ENCODE peak calls at places on chromosomes 16 and 17, in six cellular contexts. U is cardiac muscle cell, M is ovary, D is adrenal gland, F is right lobe of liver, G is GM12878. O is an unnamed sample.
A peak's percentile ranks its signal among the peaks of the same experiment; 100 is the strongest.

GRCh38 chr16:79883494-79883893 is 283.0 kb upstream of the MAF start:
- DNase-seq in M (no peak), G (no peak), F (no peak), D (no peak), U (no peak), O (no peak)

GRCh38 chr17:27532269-27533067 is 76.2 kb downstream of the KSR1 start:
- DNase-seq in M (no peak), U (no peak), G (no peak), F (peak; percentile 56), D (peak; percentile 57), O (no peak)

GRCh38 chr17:20120835-20121234 is 111.7 kb downstream of the SPECC1 start:
- DNase-seq in F (no peak), U (no peak), G (no peak), D (no peak), M (no peak), O (no peak)

GRCh38 chr16:87171723-87172122 is 145.5 kb downstream of the C16orf95 start:
- DNase-seq in G (no peak), F (no peak), U (no peak), M (no peak), D (no peak), O (no peak)

GRCh38 chr17:45991341-45991740 is 7.7 kb upstream of the STH start:
- DNase-seq in G (no peak), F (no peak), M (no peak), D (no peak), U (no peak), O (no peak)

GRCh38 chr16:22739077-22739476 is 74.9 kb upstream of the HS3ST2 start:
- DNase-seq in U (no peak), D (no peak), G (no peak), M (no peak), F (no peak), O (no peak)

GRCh38 chr16:64910351-64910750 is 211.5 kb downstream of the CDH11 start:
- DNase-seq in M (peak; percentile 38), D (peak; percentile 42), U (no peak), G (no peak), F (no peak), O (no peak)

GRCh38 chr16:28549301-28549899 is 4.3 kb upstream of the SGF29 start:
- DNase-seq in F (no peak), G (no peak), U (no peak), M (no peak), D (peak; percentile 37), O (no peak)

GRCh38 chr16:50887500-50887899 is 145.6 kb downstream of the CYLD start:
- DNase-seq in U (no peak), M (no peak), D (no peak), G (no peak), F (no peak), O (no peak)

GRCh38 chr17:60442271-60443201 is 20.2 kb downstream of the CHCT1 start:
- DNase-seq in D (no peak), G (no peak), M (no peak), U (no peak), F (no peak), O (no peak)

GRCh38 chr17:76654408-76654807 is 10.9 kb upstream of the ST6GALNAC1 start:
- DNase-seq in M (no peak), F (no peak), G (no peak), U (no peak), D (no peak), O (no peak)

GRCh38 chr17:51372345-51373004 is 112.1 kb downstream of the UTP18 start:
- DNase-seq in F (no peak), G (peak; percentile 82), M (no peak), U (no peak), D (peak; percentile 39), O (peak; percentile 77)

GRCh38 chr16:83215417-83216001 is 588.7 kb downstream of the CDH13 start:
- DNase-seq in F (no peak), U (peak; percentile 34), D (peak; percentile 41), M (no peak), G (no peak), O (peak; percentile 13)

GRCh38 chr16:48001306-48001885 is 154.4 kb downstream of the ABCC12 start:
- DNase-seq in F (no peak), U (no peak), D (no peak), G (no peak), M (no peak), O (no peak)

GRCh38 chr17:8273884-8274444 is 14.5 kb upstream of the RANGRF start:
- DNase-seq in U (no peak), G (no peak), M (no peak), D (no peak), F (no peak), O (no peak)

GRCh38 chr16:19829844-19830703 is 54.6 kb downstream of the GPRC5B start:
- DNase-seq in U (no peak), D (no peak), G (no peak), M (no peak), F (no peak), O (no peak)

GRCh38 chr16:82899731-82900454 is 273.1 kb downstream of the CDH13 start:
- DNase-seq in D (no peak), M (no peak), U (no peak), G (no peak), F (no peak), O (no peak)

GRCh38 chr17:77371117-77371887 is 230.5 kb downstream of the SEC14L1 start:
- DNase-seq in U (no peak), G (no peak), D (no peak), M (peak; percentile 33), F (no peak), O (no peak)

GRCh38 chr16:2194166-2194834 is 2.1 kb downstream of the CASKIN1 start:
- DNase-seq in U (no peak), G (no peak), D (peak; percentile 64), F (no peak), M (no peak), O (no peak)

GRCh38 chr17:35218901-35219300 is 24.0 kb upstream of the SLFN5 start:
- DNase-seq in M (no peak), G (no peak), F (no peak), D (no peak), U (no peak), O (no peak)

GRCh38 chr16:1152123-1152638 is 725 bp upstream of the CACNA1H start:
- DNase-seq in M (peak; percentile 77), G (no peak), D (no peak), F (no peak), U (peak; percentile 56), O (peak; percentile 21)

GRCh38 chr17:82046903-82047302 is 4.7 kb downstream of the RFNG start:
- DNase-seq in M (no peak), F (no peak), D (no peak), U (no peak), G (no peak), O (no peak)

GRCh38 chr17:38364741-38365140 is 13.1 kb downstream of the SOCS7 start:
- DNase-seq in G (no peak), F (peak; percentile 4), U (no peak), D (no peak), M (no peak), O (no peak)

GRCh38 chr16:27475561-27475960 is 73.6 kb downstream of the IL21R start:
- DNase-seq in U (no peak), D (no peak), G (no peak), M (no peak), F (no peak), O (no peak)

GRCh38 chr17:5563451-5563850 is 20.9 kb downstream of the NLRP1 start:
- DNase-seq in G (no peak), D (no peak), M (no peak), U (no peak), F (no peak), O (no peak)

GRCh38 chr17:67993153-67993997 is 2.9 kb downstream of the C17orf58 start:
- DNase-seq in D (peak; percentile 83), F (peak; percentile 90), M (peak; percentile 89), U (peak; percentile 91), G (no peak), O (peak; percentile 91)
- TF ChIP-seq CTCF in D (no peak), F (peak; percentile 11), M (no peak), U (no peak), G (no peak), O (peak; percentile 7)

GRCh38 chr16:30892670-30893069 is 1.2 kb downstream of the BCL7C start:
- DNase-seq in G (no peak), F (no peak), U (no peak), D (no peak), M (no peak), O (no peak)
- H3K4me3 ChIP-seq in G (peak overlapping the region; percentile 93), F (no peak overlapping the region), U (peak overlapping the region; percentile 83), D (peak overlapping the region; percentile 89), M (no peak overlapping the region), O (peak overlapping the region; percentile 74)

GRCh38 chr17:50367401-50367800 is 5.6 kb downstream of the MRPL27 start:
- DNase-seq in F (no peak), G (no peak), U (no peak), D (no peak), M (no peak), O (no peak)
- H3K36me3 ChIP-seq in F (no peaks in the 10 kb centered on the region), G (peaks cover 21% of the 10 kb centered on the region), U (peaks cover 21% of the 10 kb centered on the region), D (peaks cover 57% of the 10 kb centered on the region), M (no peaks in the 10 kb centered on the region), O (peaks cover 22% of the 10 kb centered on the region)

GRCh38 chr16:71894229-71894920 is 956 bp upstream of the IST1 start:
- DNase-seq in D (peak; percentile 57), M (peak; percentile 48), G (no peak), U (peak; percentile 50), F (peak; percentile 68), O (peak; percentile 50)
- TF ChIP-seq CTCF in D (no peak), M (no peak), G (no peak), U (no peak), F (no peak), O (peak; percentile 34)

GRCh38 chr17:47253541-47254402 is at the start of gene ITGB3:
- DNase-seq in G (no peak), F (peak; percentile 86), M (peak; percentile 80), D (peak; percentile 72), U (peak; percentile 88), O (peak; percentile 88)
- H3K4me3 ChIP-seq in G (peak within 1 kb of the TSS; percentile 81), F (peak within 1 kb of the TSS; percentile 82), M (peak within 1 kb of the TSS; percentile 52), D (peak within 1 kb of the TSS; percentile 76), U (peak within 1 kb of the TSS; percentile 34), O (peak within 1 kb of the TSS; percentile 81)

O was measured in GM06990.